ENCODE peak calls at places on chromosomes 6 and 20, in seven cellular contexts. L is mammary epithelial cell, J is neuronal stem cell, W is hepatocyte, D is OCI-LY7, V is astrocyte, B is MM.1S. U is an unnamed sample.

GRCh38 chr6:83707829-83708545 is 914 bp downstream of the SNAP91 start:
- DNase-seq in J (peak), W (peak), D (no peak), B (no peak), L (no peak), V (peak), U (peak)

GRCh38 chr6:158853072-158853871 is 34.1 kb upstream of the EZR start:
- DNase-seq in B (peak), D (peak), W (peak), L (peak), V (peak), J (peak), U (peak)

GRCh38 chr6:16236648-16237199 is 1.7 kb upstream of the GMPR start:
- DNase-seq in J (no peak), L (peak), D (no peak), W (no peak), B (peak), V (peak), U (peak)

GRCh38 chr20:36754656-36755222 is 8.8 kb upstream of the NDRG3 start:
- DNase-seq in L (peak), J (peak), V (peak), W (peak), D (peak), B (peak), U (peak)

GRCh38 chr6:154932562-154933027 is 62.5 kb upstream of the TIAM2 start:
- DNase-seq in L (peak), J (no peak), V (peak), W (peak), D (no peak), B (no peak), U (peak)

GRCh38 chr6:67736816-67737215 is 898.3 kb upstream of the ADGRB3 start:
- DNase-seq in B (no peak), J (no peak), V (peak), W (no peak), L (no peak), D (no peak), U (no peak)

GRCh38 chr6:107490568-107491058 is 696 bp downstream of the SOBP start:
- DNase-seq in B (no peak), L (no peak), V (no peak), W (peak), D (peak), J (no peak), U (no peak)

GRCh38 chr6:160138839-160139419 is 17.3 kb downstream of the SLC22A1 start:
- DNase-seq in W (no peak), L (no peak), V (no peak), D (no peak), J (no peak), B (no peak), U (no peak)

GRCh38 chr6:5401845-5402738 is 140.8 kb downstream of the FARS2 start:
- DNase-seq in W (no peak), V (no peak), D (peak), L (no peak), J (no peak), B (no peak), U (peak)

GRCh38 chr6:129016844-129017243 is 133.9 kb downstream of the LAMA2 start:
- DNase-seq in B (no peak), L (no peak), J (no peak), V (no peak), D (no peak), W (no peak), U (no peak)

GRCh38 chr6:112044856-112045255 is 9.0 kb upstream of the CCN6 start:
- DNase-seq in V (peak), B (no peak), W (no peak), J (no peak), L (peak), D (no peak), U (peak)

GRCh38 chr20:4585104-4585753 is 136.5 kb upstream of the PRND start:
- DNase-seq in W (no peak), L (peak), D (no peak), B (no peak), J (no peak), V (no peak), U (peak)

GRCh38 chr6:12060780-12061619 is 48.9 kb downstream of the HIVEP1 start:
- DNase-seq in V (peak), D (peak), W (peak), L (no peak), B (peak), J (peak), U (no peak)

GRCh38 chr20:57657537-57658446 is 37.6 kb upstream of the ZBP1 start:
- DNase-seq in D (peak), B (no peak), V (no peak), W (no peak), L (peak), J (no peak), U (no peak)
- H2AFZ ChIP-seq in D (no peak), B (no peak), V (no peak), W (no peak), L (no peak), J (no peak), U (no peak)

DNA sequence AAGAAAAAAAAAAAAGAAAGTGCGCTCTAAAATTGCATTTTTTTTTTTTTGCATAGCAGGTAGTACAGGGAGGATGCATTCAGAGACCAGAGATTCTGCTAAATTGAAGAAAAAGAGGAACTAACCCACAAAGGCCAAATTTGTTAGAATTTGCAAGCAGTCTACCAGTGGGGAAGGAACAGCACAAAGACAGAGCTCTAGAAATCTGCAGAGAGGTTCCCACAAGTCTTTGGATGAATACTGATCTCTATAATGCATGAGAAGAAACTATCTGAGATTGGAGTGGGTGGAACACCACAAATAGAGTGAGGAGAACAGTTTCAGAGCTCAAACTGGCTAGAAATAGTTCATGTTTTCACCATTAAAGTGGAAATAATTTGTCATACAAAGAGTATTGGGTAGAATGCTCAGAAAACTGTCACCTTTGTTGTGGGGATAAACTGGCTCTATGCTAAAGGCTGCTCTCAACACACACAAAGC is 79.6 kb upstream of the AHI1 start:
- DNase-seq in D (peak), V (no peak), B (no peak), L (no peak), J (no peak), W (no peak), U (no peak)
- H2AFZ ChIP-seq in D (no peak), V (no peak), B (no peak), L (no peak), J (no peak), W (no peak), U (no peak)

DNA sequence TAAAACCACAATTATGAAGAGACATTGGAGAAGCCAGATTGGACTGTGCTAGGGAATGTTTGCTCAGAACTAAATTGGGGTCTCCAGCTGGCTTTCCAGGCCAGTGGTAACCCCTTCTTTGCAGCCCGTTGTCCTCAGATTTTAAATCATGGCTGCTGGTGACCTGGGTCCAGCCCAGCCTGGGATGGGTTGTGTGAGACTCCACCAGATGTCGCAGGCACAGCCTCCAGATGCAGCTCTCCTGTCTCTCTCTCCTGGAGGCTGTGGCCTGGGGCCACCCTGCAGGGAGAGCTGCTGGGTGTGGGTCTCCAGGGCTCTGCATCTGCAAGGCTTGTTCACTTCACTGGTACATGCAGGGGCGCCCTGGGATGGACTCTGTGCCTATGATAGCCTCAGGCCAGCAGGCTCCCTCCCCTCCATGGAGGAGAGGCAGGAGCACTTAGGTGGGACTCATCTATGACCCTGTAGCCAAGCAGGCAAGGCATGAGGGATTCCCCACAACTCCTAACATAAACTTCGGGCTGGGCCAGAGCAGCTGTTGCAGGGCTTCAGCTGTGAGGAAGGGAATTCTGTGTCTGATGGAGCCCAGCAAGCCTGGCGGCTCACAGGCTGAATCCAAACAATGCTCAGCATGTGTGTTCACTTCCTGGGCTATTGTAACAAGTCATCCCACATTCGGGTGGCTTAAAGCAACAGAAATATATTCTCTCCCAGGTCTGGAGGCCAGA is 94.8 kb upstream of the NXT1 start:
- DNase-seq in L (no peak), J (no peak), D (no peak), W (no peak), B (no peak), V (no peak), U (peak)
- H2AFZ ChIP-seq in L (no peak), J (peak), D (no peak), W (no peak), B (no peak), V (peak), U (no peak)

GRCh38 chr20:63846938-63847373 is 14.3 kb upstream of the ABHD16B start:
- DNase-seq in D (no peak), V (no peak), W (no peak), J (no peak), L (no peak), B (no peak), U (no peak)
- H2AFZ ChIP-seq in D (no peak), V (peak), W (no peak), J (peak), L (no peak), B (no peak), U (no peak)

DNA sequence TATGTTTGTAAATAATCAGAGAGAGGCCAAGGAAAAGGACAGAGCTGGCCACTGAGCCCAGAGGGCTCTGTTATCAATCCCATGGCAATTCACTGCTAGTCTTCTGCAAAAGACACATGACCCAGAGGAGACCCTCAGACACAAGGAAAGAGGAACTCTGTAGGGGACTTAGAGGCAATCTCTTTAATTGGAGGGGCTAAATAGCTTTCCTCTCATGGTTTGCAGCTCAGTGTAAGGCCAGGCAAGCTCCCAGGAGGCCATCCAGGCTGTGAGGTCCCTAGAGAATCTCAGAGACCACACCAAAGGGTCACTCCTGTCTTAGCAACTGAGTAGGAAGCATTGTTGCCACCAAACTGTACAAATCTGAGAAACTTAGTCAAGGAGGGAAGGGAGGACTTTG is 10.0 kb upstream of the HLA-DOA start:
- DNase-seq in B (no peak), L (no peak), W (no peak), J (no peak), V (no peak), D (no peak), U (no peak)
- H2AFZ ChIP-seq in B (peak), L (no peak), W (peak), J (no peak), V (peak), D (peak), U (peak)

DNA sequence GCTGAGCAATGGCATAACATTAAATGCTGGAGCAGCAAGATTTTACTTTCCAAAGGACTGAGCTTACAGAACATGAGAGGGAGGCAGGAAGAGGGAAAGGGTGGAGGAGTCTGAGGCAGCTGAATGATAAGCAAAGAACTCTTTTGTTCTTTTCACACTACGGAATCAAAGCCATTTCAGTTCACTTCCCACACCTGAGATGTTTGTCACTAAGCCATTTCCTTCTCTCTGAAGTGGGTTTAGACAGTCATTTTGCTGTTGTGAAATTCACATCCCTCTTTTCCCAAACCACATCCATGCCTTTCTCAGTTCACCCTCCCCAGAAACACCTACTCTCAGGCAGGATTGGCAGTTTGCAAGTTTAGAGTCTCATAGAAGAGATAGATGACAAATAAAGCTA is 267.9 kb downstream of the ADGRG6 start:
- DNase-seq in W (no peak), B (no peak), V (peak), L (peak), D (no peak), J (no peak), U (peak)
- H2AFZ ChIP-seq in W (peak), B (no peak), V (peak), L (peak), D (no peak), J (no peak), U (peak)

DNA sequence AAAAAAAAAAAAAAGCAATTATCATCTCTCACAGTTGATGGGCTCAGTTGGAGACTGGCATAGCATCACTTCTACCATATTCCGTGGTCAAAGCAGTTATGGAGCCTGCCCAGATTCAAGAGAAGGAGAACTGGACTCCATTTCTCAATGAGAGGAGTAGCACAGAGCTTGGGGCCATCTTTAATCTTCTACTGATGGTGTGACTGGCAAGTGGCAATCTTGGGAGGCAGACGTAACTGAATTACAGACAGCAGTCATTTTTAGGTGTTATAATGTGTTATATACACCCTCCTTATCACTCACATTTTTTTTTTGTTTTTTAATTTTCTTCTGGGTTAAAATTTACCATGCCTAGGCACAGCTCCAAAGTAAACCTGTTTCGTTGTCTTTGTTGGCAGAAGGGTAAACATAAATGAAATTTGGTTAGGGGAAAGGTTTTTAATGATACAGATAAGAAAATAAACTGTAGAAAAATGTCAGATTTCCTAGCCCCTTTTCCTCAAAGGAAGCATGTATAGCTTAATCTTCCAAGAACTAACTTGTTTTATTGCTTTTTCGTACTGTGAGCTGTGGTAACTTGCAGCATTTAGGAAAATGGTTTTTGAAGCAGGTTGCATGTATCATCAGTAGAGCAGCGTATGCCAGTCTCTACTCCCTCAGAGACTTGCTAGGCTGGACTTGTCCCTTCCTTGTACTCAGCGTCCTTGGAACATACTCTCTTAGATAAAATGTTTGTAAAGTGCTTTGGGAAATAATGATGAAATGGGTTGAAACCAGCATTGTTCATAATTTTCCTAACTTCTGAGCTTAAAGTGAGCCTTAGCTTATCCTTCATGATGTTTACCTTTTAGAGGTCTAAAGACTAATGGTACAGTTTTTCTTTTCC is 25.7 kb downstream of the ZFAND3 start:
- DNase-seq in B (no peak), D (no peak), V (no peak), W (no peak), L (peak), J (no peak), U (no peak)
- H2AFZ ChIP-seq in B (no peak), D (no peak), V (no peak), W (no peak), L (no peak), J (no peak), U (no peak)

GRCh38 chr6:147947521-147947920 is 395.1 kb upstream of the SASH1 start:
- DNase-seq in J (no peak), B (no peak), D (no peak), V (peak), W (no peak), L (no peak), U (peak)

GRCh38 chr6:147954938-147955337 is 387.7 kb upstream of the SASH1 start:
- DNase-seq in V (no peak), J (no peak), B (no peak), W (no peak), D (no peak), L (peak), U (no peak)

GRCh38 chr6:147949981-147950622 is 392.5 kb upstream of the SASH1 start:
- DNase-seq in D (no peak), J (no peak), V (peak), L (no peak), B (no peak), W (no peak), U (no peak)

DNA sequence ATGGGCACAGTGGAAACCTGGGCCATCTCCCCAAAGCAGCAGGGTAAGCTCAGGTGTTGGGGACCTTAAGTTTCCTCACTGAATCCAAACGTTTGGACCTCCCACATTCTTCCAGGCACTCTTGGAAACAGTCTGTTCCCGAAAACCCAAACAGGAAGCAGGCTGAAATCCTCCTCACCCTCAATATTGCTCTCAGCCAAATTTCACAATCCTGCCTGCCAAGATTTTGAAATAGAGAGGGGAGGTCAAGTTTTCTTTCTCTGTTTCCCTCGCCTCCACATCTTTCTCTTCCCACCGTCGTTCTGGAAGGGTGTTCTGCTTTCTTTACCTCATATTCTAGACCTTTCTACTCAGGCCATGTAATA is 392.0 kb upstream of the SASH1 start:
- DNase-seq in D (no peak), W (no peak), V (peak), L (peak), B (no peak), J (no peak), U (no peak)
- H2AFZ ChIP-seq in D (no peak), W (no peak), V (no peak), L (peak), B (no peak), J (no peak), U (no peak)

DNA sequence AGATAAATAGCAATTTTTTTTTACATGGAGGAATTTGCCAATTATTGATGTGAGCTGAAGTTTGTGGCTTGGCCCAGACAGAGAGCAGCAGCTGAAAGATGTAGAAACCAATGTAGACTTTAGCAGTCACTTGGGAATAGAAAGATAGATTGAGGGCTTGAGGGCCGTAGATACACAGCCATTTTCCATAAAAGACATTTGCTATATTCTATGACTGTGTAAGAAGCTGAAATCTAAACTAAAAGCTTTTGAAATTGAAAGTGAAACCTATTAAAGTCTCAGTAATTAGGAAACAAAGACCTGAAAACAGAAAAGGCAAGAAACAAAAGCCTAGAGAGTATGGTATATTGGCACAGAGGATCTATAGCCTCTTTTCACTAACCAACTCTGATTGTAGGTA is 332.7 kb downstream of the CENPW start:
- DNase-seq in B (peak), L (no peak), W (no peak), V (peak), D (no peak), J (no peak), U (peak)
- H2AFZ ChIP-seq in B (peak), L (no peak), W (no peak), V (no peak), D (no peak), J (no peak), U (peak)

U was measured in GM23248.